ENCODE peak calls at places on chromosomes 12 and 14, in four cellular contexts. One of them, this sample, is unnamed.

GRCh38 chr12:63949902-63950301 is 105.4 kb downstream of the SRGAP1 start:
- DNase-seq in GM18507: no peak
- DNase-seq in nucleus accumbens: no peak
- DNase-seq in substantia nigra: no peak
- DNase-seq in this sample: no peak

GRCh38 chr12:117622741-117623140 is 261.3 kb upstream of the NOS1 start:
- DNase-seq in GM18507: no peak
- DNase-seq in nucleus accumbens: no peak
- DNase-seq in substantia nigra: no peak
- DNase-seq in this sample: no peak

GRCh38 chr14:28102814-28103213 is 663.8 kb upstream of the FOXG1 start:
- DNase-seq in GM18507: no peak
- DNase-seq in substantia nigra: no peak
- DNase-seq in nucleus accumbens: no peak
- DNase-seq in this sample: no peak

GRCh38 chr14:58430156-58430555 is 2.6 kb downstream of the KIAA0586 start:
- DNase-seq in nucleus accumbens: no peak
- DNase-seq in GM18507: no peak
- DNase-seq in substantia nigra: no peak
- DNase-seq in this sample: no peak

GRCh38 chr14:101481557-101481956 is 79.7 kb upstream of the DIO3 start:
- DNase-seq in substantia nigra: no peak
- DNase-seq in nucleus accumbens: no peak
- DNase-seq in GM18507: no peak
- DNase-seq in this sample: no peak

GRCh38 chr12:94509317-94509716 is 49.6 kb upstream of the CEP83 start:
- DNase-seq in nucleus accumbens: no peak
- DNase-seq in substantia nigra: no peak
- DNase-seq in GM18507: no peak
- DNase-seq in this sample: no peak

GRCh38 chr14:58533417-58533816 is 104.3 kb upstream of the DACT1 start:
- DNase-seq in GM18507: no peak
- DNase-seq in nucleus accumbens: peak
- DNase-seq in substantia nigra: peak
- DNase-seq in this sample: no peak

GRCh38 chr12:9134981-9135628 is 19.4 kb upstream of the A2M start:
- DNase-seq in substantia nigra: no peak
- DNase-seq in nucleus accumbens: no peak
- DNase-seq in GM18507: no peak
- DNase-seq in this sample: no peak

GRCh38 chr12:115155665-115156645 is 472.0 kb upstream of the TBX3 start:
- DNase-seq in substantia nigra: no peak
- DNase-seq in GM18507: no peak
- DNase-seq in nucleus accumbens: no peak
- DNase-seq in this sample: no peak

GRCh38 chr14:68111733-68112270 is 292.2 kb downstream of the RAD51B start:
- DNase-seq in nucleus accumbens: no peak
- DNase-seq in substantia nigra: no peak
- DNase-seq in GM18507: no peak
- DNase-seq in this sample: no peak

GRCh38 chr14:28661171-28661772 is 105.3 kb upstream of the FOXG1 start:
- DNase-seq in substantia nigra: no peak
- DNase-seq in nucleus accumbens: no peak
- DNase-seq in GM18507: no peak
- DNase-seq in this sample: no peak

GRCh38 chr12:52119398-52120254 is 40.1 kb downstream of the SMIM41 start:
- DNase-seq in GM18507: no peak
- DNase-seq in nucleus accumbens: no peak
- DNase-seq in substantia nigra: no peak
- DNase-seq in this sample: no peak

GRCh38 chr14:89060191-89060590 is 235.7 kb downstream of the TTC8 start:
- DNase-seq in nucleus accumbens: no peak
- DNase-seq in substantia nigra: no peak
- DNase-seq in GM18507: no peak
- DNase-seq in this sample: no peak

GRCh38 chr12:131035268-131035681 is 81.6 kb downstream of the ADGRD1 start:
- DNase-seq in GM18507: no peak
- DNase-seq in substantia nigra: no peak
- DNase-seq in nucleus accumbens: no peak
- DNase-seq in this sample: no peak

GRCh38 chr14:42490536-42490935 is 883.9 kb downstream of the LRFN5 start:
- DNase-seq in substantia nigra: no peak
- DNase-seq in nucleus accumbens: no peak
- DNase-seq in GM18507: no peak
- DNase-seq in this sample: no peak

GRCh38 chr12:47602330-47602729 is 103.5 kb downstream of the RPAP3 start:
- DNase-seq in GM18507: no peak
- DNase-seq in nucleus accumbens: no peak
- DNase-seq in substantia nigra: no peak
- DNase-seq in this sample: no peak

GRCh38 chr12:20450591-20450990 is 82.3 kb downstream of the PDE3A start:
- DNase-seq in nucleus accumbens: no peak
- DNase-seq in substantia nigra: no peak
- DNase-seq in GM18507: no peak
- DNase-seq in this sample: no peak

GRCh38 chr12:42918387-42918786 is 328.8 kb upstream of the PRICKLE1 start:
- DNase-seq in substantia nigra: no peak
- DNase-seq in GM18507: no peak
- DNase-seq in nucleus accumbens: no peak
- DNase-seq in this sample: no peak

GRCh38 chr14:63542231-63542999 is 762 bp downstream of the PPP2R5E start:
- DNase-seq in substantia nigra: no peak
- DNase-seq in nucleus accumbens: peak
- DNase-seq in GM18507: no peak
- DNase-seq in this sample: no peak

GRCh38 chr12:106769078-106769477 is 5.4 kb upstream of the RIC8B start:
- DNase-seq in substantia nigra: no peak
- DNase-seq in nucleus accumbens: no peak
- DNase-seq in GM18507: no peak
- DNase-seq in this sample: no peak

GRCh38 chr14:24062216-24062980 is 9.0 kb upstream of the CPNE6 start:
- DNase-seq in nucleus accumbens: no peak
- DNase-seq in GM18507: no peak
- DNase-seq in substantia nigra: no peak
- DNase-seq in this sample: no peak

GRCh38 chr12:91180577-91180976 is 2.0 kb downstream of the DCN start:
- DNase-seq in nucleus accumbens: no peak
- DNase-seq in GM18507: no peak
- DNase-seq in substantia nigra: no peak
- DNase-seq in this sample: no peak

GRCh38 chr12:116598341-116599284 is 39.4 kb downstream of the MAP1LC3B2 start:
- DNase-seq in GM18507: no peak
- DNase-seq in nucleus accumbens: no peak
- DNase-seq in substantia nigra: no peak
- DNase-seq in this sample: no peak

GRCh38 chr14:104559769-104560585 is 19.6 kb upstream of the C14orf180 start:
- DNase-seq in GM18507: no peak
- DNase-seq in nucleus accumbens: no peak
- DNase-seq in substantia nigra: no peak
- DNase-seq in this sample: no peak

GRCh38 chr12:110578522-110579238 is 4.4 kb downstream of the PPTC7 start:
- DNase-seq in nucleus accumbens: no peak
- DNase-seq in GM18507: no peak
- DNase-seq in substantia nigra: no peak
- DNase-seq in this sample: no peak

GRCh38 chr14:97655169-97655948 is 858.2 kb downstream of the VRK1 start:
- DNase-seq in GM18507: no peak
- DNase-seq in nucleus accumbens: no peak
- DNase-seq in substantia nigra: no peak
- DNase-seq in this sample: no peak

GRCh38 chr12:56229819-56230448 is at the start of gene SLC39A5:
- DNase-seq in substantia nigra: no peak
- DNase-seq in GM18507: no peak
- DNase-seq in nucleus accumbens: no peak
- DNase-seq in this sample: no peak

GRCh38 chr12:40942326-40942725 is 245.8 kb upstream of the PDZRN4 start:
- DNase-seq in nucleus accumbens: no peak
- DNase-seq in substantia nigra: no peak
- DNase-seq in GM18507: no peak
- DNase-seq in this sample: no peak

GRCh38 chr12:109163150-109163549 is 46.8 kb downstream of the ACACB start:
- DNase-seq in substantia nigra: no peak
- DNase-seq in nucleus accumbens: no peak
- DNase-seq in GM18507: no peak
- DNase-seq in this sample: no peak

GRCh38 chr14:101442451-101442850 is 118.8 kb upstream of the DIO3 start:
- DNase-seq in GM18507: no peak
- DNase-seq in substantia nigra: no peak
- DNase-seq in nucleus accumbens: no peak
- DNase-seq in this sample: no peak

GRCh38 chr12:123961585-123961984 is 11.0 kb downstream of the CCDC92 start:
- DNase-seq in nucleus accumbens: no peak
- DNase-seq in substantia nigra: no peak
- DNase-seq in GM18507: no peak
- DNase-seq in this sample: no peak

GRCh38 chr12:28568709-28569108 is 378.5 kb downstream of the CCDC91 start:
- DNase-seq in GM18507: no peak
- DNase-seq in substantia nigra: no peak
- DNase-seq in nucleus accumbens: no peak
- DNase-seq in this sample: no peak

GRCh38 chr12:93657076-93657475 is 20.1 kb upstream of the CRADD start:
- DNase-seq in substantia nigra: no peak
- DNase-seq in nucleus accumbens: no peak
- DNase-seq in GM18507: no peak
- DNase-seq in this sample: no peak

GRCh38 chr12:15851045-15851444 is 31.1 kb upstream of the STRAP start:
- DNase-seq in substantia nigra: no peak
- DNase-seq in GM18507: no peak
- DNase-seq in nucleus accumbens: no peak
- DNase-seq in this sample: no peak

GRCh38 chr12:55935742-55936151 is 4.8 kb downstream of the DGKA start:
- DNase-seq in GM18507: no peak
- DNase-seq in nucleus accumbens: no peak
- DNase-seq in substantia nigra: no peak
- DNase-seq in this sample: no peak

GRCh38 chr12:91662021-91662420 is 479.4 kb upstream of the DCN start:
- DNase-seq in nucleus accumbens: no peak
- DNase-seq in substantia nigra: no peak
- DNase-seq in GM18507: no peak
- DNase-seq in this sample: no peak

GRCh38 chr12:76464636-76465166 is 94.9 kb downstream of the OSBPL8 start:
- DNase-seq in substantia nigra: no peak
- DNase-seq in nucleus accumbens: no peak
- DNase-seq in GM18507: no peak
- DNase-seq in this sample: no peak

This sample was measured in GM12891.